ENCODE peak calls at places on chromosomes 1 and 21, in six cellular contexts. One of them, this sample, is unnamed.

GRCh38 chr1:155651861-155652661 is 36.5 kb downstream of the YY1AP1 start:
- DNase-seq in IMR-90: no peak
- DNase-seq in substantia nigra: no peak
- DNase-seq in T-cell: no peak
- DNase-seq in kidney glomerular epithelial cell: no peak
- DNase-seq in AML-193: no peak
- DNase-seq in this sample: no peak

GRCh38 chr1:167453156-167453555 is 65.2 kb downstream of the CD247 start:
- DNase-seq in IMR-90: no peak
- DNase-seq in substantia nigra: no peak
- DNase-seq in T-cell: no peak
- DNase-seq in kidney glomerular epithelial cell: no peak
- DNase-seq in AML-193: no peak
- DNase-seq in this sample: no peak

GRCh38 chr1:76501576-76502219 is 365.6 kb upstream of the ST6GALNAC5 start:
- DNase-seq in IMR-90: no peak
- DNase-seq in substantia nigra: no peak
- DNase-seq in T-cell: no peak
- DNase-seq in kidney glomerular epithelial cell: no peak
- DNase-seq in AML-193: peak; percentile 42
- DNase-seq in this sample: no peak

GRCh38 chr1:41540886-41541591 is 56.6 kb upstream of the EDN2 start:
- DNase-seq in IMR-90: peak; percentile 52
- DNase-seq in substantia nigra: no peak
- DNase-seq in T-cell: no peak
- DNase-seq in kidney glomerular epithelial cell: no peak
- DNase-seq in AML-193: no peak
- DNase-seq in this sample: no peak

GRCh38 chr1:67578397-67579020 is 106.5 kb upstream of the GADD45A start:
- DNase-seq in IMR-90: no peak
- DNase-seq in substantia nigra: no peak
- DNase-seq in T-cell: no peak
- DNase-seq in kidney glomerular epithelial cell: no peak
- DNase-seq in AML-193: no peak
- DNase-seq in this sample: no peak

GRCh38 chr1:173986951-173987350 is 35.2 kb downstream of the RC3H1 start:
- DNase-seq in IMR-90: no peak
- DNase-seq in substantia nigra: no peak
- DNase-seq in T-cell: no peak
- DNase-seq in kidney glomerular epithelial cell: no peak
- DNase-seq in AML-193: no peak
- DNase-seq in this sample: no peak

GRCh38 chr1:1305300-1306069 is 2.2 kb downstream of the ACAP3 start:
- DNase-seq in IMR-90: peak; percentile 71
- DNase-seq in substantia nigra: no peak
- DNase-seq in T-cell: peak; percentile 59
- DNase-seq in kidney glomerular epithelial cell: peak; percentile 15
- DNase-seq in AML-193: peak; percentile 42
- DNase-seq in this sample: peak; percentile 55

GRCh38 chr1:47656719-47657685 is 219.2 kb downstream of the FOXD2 start:
- DNase-seq in IMR-90: peak; percentile 39
- DNase-seq in substantia nigra: no peak
- DNase-seq in T-cell: no peak
- DNase-seq in kidney glomerular epithelial cell: no peak
- DNase-seq in AML-193: no peak
- DNase-seq in this sample: peak; percentile 88

GRCh38 chr1:236552901-236553300 is 29.1 kb downstream of the LGALS8 start:
- DNase-seq in IMR-90: no peak
- DNase-seq in substantia nigra: no peak
- DNase-seq in T-cell: no peak
- DNase-seq in kidney glomerular epithelial cell: no peak
- DNase-seq in AML-193: no peak
- DNase-seq in this sample: no peak

GRCh38 chr21:34807881-34808568 is 139.2 kb downstream of the CLIC6 start:
- DNase-seq in IMR-90: peak; percentile 94
- DNase-seq in substantia nigra: no peak
- DNase-seq in T-cell: no peak
- DNase-seq in kidney glomerular epithelial cell: peak; percentile 83
- DNase-seq in AML-193: no peak
- DNase-seq in this sample: peak; percentile 95

GRCh38 chr1:215523906-215524305 is 43.2 kb upstream of the KCTD3 start:
- DNase-seq in IMR-90: peak; percentile 45
- DNase-seq in substantia nigra: no peak
- DNase-seq in T-cell: no peak
- DNase-seq in kidney glomerular epithelial cell: no peak
- DNase-seq in AML-193: no peak
- DNase-seq in this sample: no peak

GRCh38 chr21:45019076-45019886 is 55.1 kb upstream of the ADARB1 start:
- DNase-seq in IMR-90: no peak
- DNase-seq in substantia nigra: no peak
- DNase-seq in T-cell: no peak
- DNase-seq in kidney glomerular epithelial cell: no peak
- DNase-seq in AML-193: no peak
- DNase-seq in this sample: no peak

GRCh38 chr1:15883326-15883725 is 35.8 kb downstream of the SPEN start:
- DNase-seq in IMR-90: no peak
- DNase-seq in substantia nigra: no peak
- DNase-seq in T-cell: no peak
- DNase-seq in kidney glomerular epithelial cell: no peak
- DNase-seq in AML-193: no peak
- DNase-seq in this sample: no peak

GRCh38 chr1:221904319-221904718 is 162.4 kb upstream of the DUSP10 start:
- DNase-seq in IMR-90: no peak
- DNase-seq in substantia nigra: no peak
- DNase-seq in T-cell: no peak
- DNase-seq in kidney glomerular epithelial cell: no peak
- DNase-seq in AML-193: no peak
- DNase-seq in this sample: no peak

GRCh38 chr1:212733109-212733508 is 33.5 kb upstream of the BATF3 start:
- DNase-seq in IMR-90: no peak
- DNase-seq in substantia nigra: no peak
- DNase-seq in T-cell: no peak
- DNase-seq in kidney glomerular epithelial cell: no peak
- DNase-seq in AML-193: no peak
- DNase-seq in this sample: no peak

GRCh38 chr1:26889580-26890466 is at the start of gene GPN2:
- DNase-seq in IMR-90: peak; percentile 72
- DNase-seq in substantia nigra: peak; percentile 43
- DNase-seq in T-cell: peak; percentile 71
- DNase-seq in kidney glomerular epithelial cell: no peak
- DNase-seq in AML-193: peak; percentile 60
- DNase-seq in this sample: peak; percentile 57

GRCh38 chr1:50929376-50929958 is 30.6 kb downstream of the FAF1 start:
- DNase-seq in IMR-90: peak; percentile 59
- DNase-seq in substantia nigra: no peak
- DNase-seq in T-cell: no peak
- DNase-seq in kidney glomerular epithelial cell: peak; percentile 41
- DNase-seq in AML-193: peak; percentile 50
- DNase-seq in this sample: peak; percentile 20

GRCh38 chr1:60169206-60169605 is 95.6 kb upstream of the C1orf87 start:
- DNase-seq in IMR-90: no peak
- DNase-seq in substantia nigra: no peak
- DNase-seq in T-cell: no peak
- DNase-seq in kidney glomerular epithelial cell: no peak
- DNase-seq in AML-193: no peak
- DNase-seq in this sample: peak; percentile 25

GRCh38 chr1:64231153-64231552 is 27.7 kb downstream of the UBE2U start:
- DNase-seq in IMR-90: no peak
- DNase-seq in substantia nigra: no peak
- DNase-seq in T-cell: no peak
- DNase-seq in kidney glomerular epithelial cell: no peak
- DNase-seq in AML-193: no peak
- DNase-seq in this sample: no peak

GRCh38 chr1:56099766-56100165 is 479.6 kb downstream of the PLPP3 start:
- DNase-seq in IMR-90: peak; percentile 22
- DNase-seq in substantia nigra: no peak
- DNase-seq in T-cell: no peak
- DNase-seq in kidney glomerular epithelial cell: no peak
- DNase-seq in AML-193: no peak
- DNase-seq in this sample: no peak

GRCh38 chr1:38579056-38579455 is 280.5 kb downstream of the RRAGC start:
- DNase-seq in IMR-90: no peak
- DNase-seq in substantia nigra: no peak
- DNase-seq in T-cell: no peak
- DNase-seq in kidney glomerular epithelial cell: no peak
- DNase-seq in AML-193: no peak
- DNase-seq in this sample: no peak

GRCh38 chr1:36481091-36481490 is 1.6 kb downstream of the CSF3R start:
- DNase-seq in IMR-90: no peak
- DNase-seq in substantia nigra: no peak
- DNase-seq in T-cell: no peak
- DNase-seq in kidney glomerular epithelial cell: no peak
- DNase-seq in AML-193: no peak
- DNase-seq in this sample: no peak

GRCh38 chr1:30748699-30749401 is 8.7 kb downstream of the LAPTM5 start:
- DNase-seq in IMR-90: no peak
- DNase-seq in substantia nigra: no peak
- DNase-seq in T-cell: no peak
- DNase-seq in kidney glomerular epithelial cell: peak; percentile 59
- DNase-seq in AML-193: no peak
- DNase-seq in this sample: no peak

GRCh38 chr21:46455575-46456385 is 2.9 kb upstream of the DIP2A start:
- DNase-seq in IMR-90: peak; percentile 66
- DNase-seq in substantia nigra: no peak
- DNase-seq in T-cell: no peak
- DNase-seq in kidney glomerular epithelial cell: no peak
- DNase-seq in AML-193: no peak
- DNase-seq in this sample: peak; percentile 55

GRCh38 chr1:241918879-241919278 is 38.7 kb upstream of the BECN2 start:
- DNase-seq in IMR-90: peak; percentile 74
- DNase-seq in substantia nigra: no peak
- DNase-seq in T-cell: no peak
- DNase-seq in kidney glomerular epithelial cell: no peak
- DNase-seq in AML-193: no peak
- DNase-seq in this sample: peak; percentile 81

GRCh38 chr21:37358392-37358791 is 8.2 kb upstream of the DYRK1A start:
- DNase-seq in IMR-90: no peak
- DNase-seq in substantia nigra: no peak
- DNase-seq in T-cell: no peak
- DNase-seq in kidney glomerular epithelial cell: no peak
- DNase-seq in AML-193: peak; percentile 84
- DNase-seq in this sample: no peak

GRCh38 chr1:240284656-240285427 is 193.2 kb downstream of the FMN2 start:
- DNase-seq in IMR-90: no peak
- DNase-seq in substantia nigra: no peak
- DNase-seq in T-cell: no peak
- DNase-seq in kidney glomerular epithelial cell: no peak
- DNase-seq in AML-193: no peak
- DNase-seq in this sample: no peak

GRCh38 chr1:78070758-78071157 is 25.0 kb downstream of the GIPC2 start:
- DNase-seq in IMR-90: peak; percentile 94
- DNase-seq in substantia nigra: no peak
- DNase-seq in T-cell: no peak
- DNase-seq in kidney glomerular epithelial cell: peak; percentile 79
- DNase-seq in AML-193: no peak
- DNase-seq in this sample: peak; percentile 83

GRCh38 chr1:2314803-2315710 is 76.3 kb downstream of the MORN1 start:
- DNase-seq in IMR-90: peak; percentile 39
- DNase-seq in substantia nigra: no peak
- DNase-seq in T-cell: peak; percentile 74
- DNase-seq in kidney glomerular epithelial cell: no peak
- DNase-seq in AML-193: no peak
- DNase-seq in this sample: no peak

GRCh38 chr1:21929951-21930615 is 7.0 kb downstream of the HSPG2 start:
- DNase-seq in IMR-90: no peak
- DNase-seq in substantia nigra: no peak
- DNase-seq in T-cell: no peak
- DNase-seq in kidney glomerular epithelial cell: no peak
- DNase-seq in AML-193: no peak
- DNase-seq in this sample: no peak

GRCh38 chr1:42618866-42619265 is 39.4 kb upstream of the PPIH start:
- DNase-seq in IMR-90: peak; percentile 4
- DNase-seq in substantia nigra: no peak
- DNase-seq in T-cell: no peak
- DNase-seq in kidney glomerular epithelial cell: no peak
- DNase-seq in AML-193: no peak
- DNase-seq in this sample: peak; percentile 9

This sample was measured in stromal cell of bone marrow.